ENCODE peak calls at places on chromosome 16, in four cellular contexts. V is sigmoid colon, S is HL-60, K is cardiac muscle cell. E is an unnamed sample.

GRCh38 chr16:69095179-69095578 is 10.3 kb upstream of the HAS3 start:
- DNase-seq in S (no peak), K (no peak), V (no peak), E (no peak)

GRCh38 chr16:26316683-26317464 is 625.1 kb downstream of the HS3ST4 start:
- DNase-seq in S (no peak), K (peak; percentile 80), V (no peak), E (no peak)

GRCh38 chr16:17917316-17918019 is 419.1 kb downstream of the NPIPA8 start:
- DNase-seq in V (no peak), S (no peak), K (no peak), E (no peak)

GRCh38 chr16:12639044-12639443 is 164.6 kb downstream of the CPPED1 start:
- DNase-seq in V (no peak), S (no peak), K (no peak), E (no peak)

GRCh38 chr16:4315185-4316102 is at the start of gene GLIS2:
- DNase-seq in S (no peak), V (peak; percentile 88), K (peak; percentile 94), E (peak; percentile 92)

GRCh38 chr16:75043175-75043937 is 44.5 kb downstream of the ZNRF1 start:
- DNase-seq in K (no peak), V (no peak), S (peak; percentile 30), E (no peak)

GRCh38 chr16:8550728-8551387 is 39.5 kb downstream of the TMEM114 start:
- DNase-seq in V (no peak), S (no peak), K (no peak), E (no peak)

GRCh38 chr16:49588729-49589384 is 215.3 kb downstream of the C16orf78 start:
- DNase-seq in V (no peak), K (no peak), S (no peak), E (peak; percentile 52)

GRCh38 chr16:54446639-54447038 is 160.1 kb upstream of the IRX3 start:
- DNase-seq in V (no peak), K (no peak), S (no peak), E (peak; percentile 87)

DNA sequence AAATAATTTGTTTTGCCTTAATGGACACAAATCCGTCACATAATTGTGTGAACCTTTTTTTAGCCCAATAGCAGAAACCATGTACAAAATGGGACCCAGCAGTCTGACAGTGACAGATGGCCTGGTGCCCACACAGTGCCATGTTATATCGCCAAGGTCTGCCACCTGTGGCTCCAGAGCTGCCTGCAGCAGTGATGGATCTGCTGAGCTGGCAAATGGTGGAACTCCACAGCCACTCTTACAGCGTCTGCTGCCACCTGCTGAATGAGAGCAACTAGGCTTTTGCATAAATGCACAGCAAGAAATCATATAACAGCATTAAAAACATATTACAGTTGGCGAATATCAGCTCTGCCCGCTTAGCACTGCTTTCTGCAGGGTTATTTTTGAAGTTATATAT is 59.4 kb downstream of the NUP93 start:
- DNase-seq in V (no peak), S (peak; percentile 66), K (peak; percentile 61), E (peak; percentile 59)
- TF ChIP-seq CTCF in V (no peak), S (peak; percentile 27), K (peak; percentile 42), E (peak; percentile 52)

DNA sequence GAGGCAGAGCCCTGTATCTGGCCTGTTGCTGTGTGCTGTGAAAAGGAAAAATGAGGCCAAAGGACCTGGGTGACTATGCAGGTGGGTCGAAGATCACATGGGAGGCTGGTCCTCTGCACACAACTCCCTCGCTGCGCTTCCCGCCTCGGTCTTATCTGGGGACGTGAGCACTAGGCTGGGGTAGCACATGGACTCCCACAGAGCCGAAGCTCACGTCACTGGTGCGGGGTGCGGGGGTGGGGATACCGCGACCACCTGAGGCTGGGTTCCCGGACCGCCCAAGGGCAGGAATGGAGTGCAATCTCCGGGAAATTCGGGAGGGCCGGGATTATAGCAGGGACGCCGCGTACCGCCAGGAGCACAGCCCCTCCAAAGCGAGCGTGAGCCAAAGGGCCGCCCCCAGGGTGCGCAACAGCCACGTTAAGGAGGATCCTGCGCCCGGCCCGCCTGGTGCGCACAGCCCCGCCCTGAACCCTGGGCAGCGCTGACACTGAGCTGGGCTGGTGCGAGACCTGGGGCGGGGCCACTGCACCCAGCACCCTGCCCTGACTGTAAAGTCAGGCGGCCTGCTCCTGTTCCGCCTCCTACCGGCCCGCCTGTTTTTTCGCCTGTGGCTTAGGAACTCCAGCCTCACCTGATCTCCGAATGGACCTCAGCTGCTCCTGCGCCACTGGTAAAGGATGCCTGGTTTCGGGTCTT is 4.8 kb downstream of the MT1A start:
- DNase-seq in S (peak; percentile 56), K (peak; percentile 39), V (peak; percentile 82), E (peak; percentile 63)
- H3K4me3 ChIP-seq in S (peak overlapping the region; percentile 24), K (no peak overlapping the region), V (peak overlapping the region; percentile 30), E (peak overlapping the region; percentile 31)

DNA sequence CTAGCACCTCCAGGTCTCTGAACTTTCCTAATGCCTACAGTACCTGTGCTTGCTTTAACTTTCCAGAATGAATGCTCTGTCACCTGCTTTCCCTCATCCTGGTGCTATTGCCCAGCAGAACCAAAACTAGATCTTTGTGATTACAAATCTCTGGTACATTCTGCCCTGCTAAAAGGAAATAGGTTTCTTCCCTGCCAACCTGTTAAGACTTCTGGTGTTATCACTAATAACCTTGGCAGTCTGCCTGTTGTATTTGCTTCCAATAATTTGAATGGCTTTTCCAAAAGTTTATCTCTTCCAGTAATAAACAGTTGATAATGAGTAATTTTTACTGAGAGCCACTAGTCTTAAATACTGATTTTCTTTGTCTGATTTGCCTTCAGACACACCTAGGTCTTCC is 15.4 kb downstream of the PDZD9 start:
- DNase-seq in K (no peak), V (no peak), S (no peak), E (no peak)
- TF ChIP-seq CTCF in K (no peak), V (no peak), S (no peak), E (no peak)

DNA sequence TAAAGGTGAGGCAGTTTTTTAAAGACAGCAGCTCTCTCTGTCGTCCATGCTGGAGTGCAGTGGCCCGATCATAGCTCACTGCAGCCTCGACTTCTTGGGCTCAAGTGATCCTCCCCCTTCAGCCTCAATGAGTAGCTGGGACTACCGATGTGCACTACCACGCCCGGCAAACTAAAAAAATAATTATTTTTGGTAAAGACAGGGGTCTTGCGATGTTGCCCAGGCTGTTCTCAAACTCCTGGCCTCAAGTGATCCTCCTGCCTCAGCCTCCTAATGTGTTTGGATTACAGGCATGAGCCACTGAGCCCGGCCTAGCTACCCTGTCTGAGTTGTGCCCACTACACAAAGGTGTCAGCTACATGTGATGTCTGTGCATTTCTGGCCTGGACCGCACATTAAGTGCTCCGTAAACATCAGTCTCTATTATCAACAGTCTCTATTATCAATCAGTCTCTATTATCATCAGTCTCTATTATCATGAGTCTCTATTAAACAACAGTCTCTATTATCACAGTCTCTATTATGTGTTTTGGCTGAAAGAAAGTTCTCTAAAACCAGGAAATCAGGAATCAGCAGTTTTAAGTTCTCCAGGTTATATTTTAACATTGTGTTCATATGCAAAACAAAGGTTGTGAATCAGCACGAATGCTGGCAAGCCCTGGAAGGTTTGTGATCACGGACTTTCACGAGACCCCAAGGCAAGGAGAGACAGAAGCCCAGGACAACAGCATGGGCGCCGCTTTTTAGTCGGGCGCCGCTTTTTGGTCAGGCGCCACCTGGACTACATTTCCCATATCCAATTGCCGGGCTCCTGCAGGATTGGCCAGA is 696 bp upstream of the WWOX start:
- DNase-seq in K (no peak), S (no peak), V (no peak), E (no peak)
- H3K4me3 ChIP-seq in K (peak overlapping the region; percentile 78), S (peak overlapping the region; percentile 96), V (peak overlapping the region; percentile 86), E (peak overlapping the region; percentile 97)

DNA sequence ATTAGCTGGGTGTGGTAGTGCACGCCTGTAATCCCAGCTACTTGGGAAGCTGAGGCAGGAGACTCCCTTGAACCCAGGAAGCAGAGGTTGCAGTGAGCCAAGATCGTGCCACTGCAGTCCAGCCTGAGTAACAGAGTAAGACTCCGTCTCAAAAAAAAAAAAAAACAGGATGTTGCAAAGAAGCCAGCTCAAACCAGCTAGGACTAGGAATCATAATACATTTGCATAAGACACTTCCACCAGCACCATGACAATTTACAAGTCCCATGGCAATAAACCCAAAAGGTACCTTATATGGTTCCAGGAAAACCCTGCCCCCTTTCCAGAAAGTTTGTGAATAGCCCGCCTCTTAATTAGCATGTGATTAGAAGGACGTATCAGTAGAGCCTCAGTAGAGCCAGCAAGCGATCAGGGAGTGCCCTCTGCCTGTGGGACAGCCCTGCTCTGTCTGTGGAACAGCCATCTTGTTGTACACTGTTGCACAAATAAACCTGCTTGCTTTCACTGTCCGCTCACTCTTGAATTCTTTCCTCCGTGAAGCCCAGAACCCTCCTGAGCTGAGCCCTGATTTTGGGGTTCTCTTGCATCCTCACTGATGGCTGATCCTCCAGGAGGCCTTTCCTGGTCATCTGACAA is 14.1 kb downstream of the NUPR1 start:
- DNase-seq in S (no peak), K (no peak), V (no peak), E (no peak)
- TF ChIP-seq CTCF in S (no peak), K (no peak), V (no peak), E (no peak)

GRCh38 chr16:84640145-84640544 is 8.2 kb upstream of the KLHL36 start:
- DNase-seq in V (no peak), K (no peak), S (no peak), E (no peak)

GRCh38 chr16:84641643-84642358 is 6.5 kb upstream of the KLHL36 start:
- DNase-seq in V (no peak), K (no peak), S (no peak), E (no peak)

GRCh38 chr16:84647830-84648594 is at the start of gene KLHL36:
- DNase-seq in K (peak; percentile 67), V (peak; percentile 73), S (peak; percentile 28), E (peak; percentile 31)

GRCh38 chr16:84643677-84644076 is 4.6 kb upstream of the KLHL36 start:
- DNase-seq in K (no peak), S (no peak), V (no peak), E (no peak)

GRCh38 chr16:84643180-84643583 is 5.1 kb upstream of the KLHL36 start:
- DNase-seq in K (no peak), V (peak; percentile 95), S (peak; percentile 82), E (peak; percentile 91)
- H3K4me3 ChIP-seq in K (no peak overlapping the region), V (no peak overlapping the region), S (no peak overlapping the region), E (no peak overlapping the region)

DNA sequence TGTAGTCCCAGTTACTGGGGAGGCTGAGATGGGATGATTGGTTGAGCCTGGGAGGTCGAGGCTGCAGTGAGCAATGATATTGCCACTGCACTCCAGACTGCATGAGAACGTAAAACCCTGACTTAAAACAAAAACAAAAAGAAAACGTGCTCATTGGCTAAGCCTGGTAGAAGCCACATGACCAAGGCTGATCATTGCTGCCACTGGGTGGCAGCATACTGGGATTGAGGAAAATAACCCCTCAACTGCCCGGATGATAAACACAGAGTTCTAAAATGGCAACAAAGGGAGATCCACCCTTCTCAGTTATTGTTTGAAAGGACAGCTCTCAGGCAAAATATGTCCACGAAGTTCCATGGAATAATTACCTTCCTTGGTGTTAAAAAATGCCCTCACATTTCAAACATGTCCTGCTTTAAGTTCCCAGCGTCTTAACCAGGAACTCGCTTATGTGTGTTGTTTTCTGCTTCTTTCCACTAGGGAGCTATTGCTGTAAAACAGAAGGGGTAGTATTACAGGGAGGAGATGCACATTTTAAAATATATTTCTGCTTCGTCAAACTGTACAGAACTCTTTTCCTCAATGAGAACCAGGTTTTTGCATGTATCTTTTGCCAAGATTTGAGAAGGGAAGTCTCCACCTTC is 675.3 kb downstream of the MAF start:
- DNase-seq in K (peak; percentile 23), V (no peak), S (peak; percentile 19), E (peak; percentile 4)
- TF ChIP-seq CTCF in K (no peak), V (no peak), S (peak; percentile 59), E (peak; percentile 19)

GRCh38 chr16:20647736-20648135 is 49.7 kb downstream of the ACSM1 start:
- DNase-seq in S (no peak), K (no peak), V (no peak), E (no peak)
- H3K4me3 ChIP-seq in S (no peak overlapping the region), K (no peak overlapping the region), V (no peak overlapping the region), E (no peak overlapping the region)